ENCODE peak calls at places on chromosomes 2 and 18, in four cellular contexts. One of them, this sample, is unnamed.

GRCh38 chr2:232146294-232146693 is 184.8 kb downstream of the DIS3L2 start:
- DNase-seq in PC-9: no peak
- DNase-seq in tibial artery: no peak
- DNase-seq in tibial nerve: no peak
- DNase-seq in this sample: no peak

GRCh38 chr2:25672500-25673169 is 742 bp downstream of the DTNB start:
- DNase-seq in tibial artery: peak
- DNase-seq in PC-9: peak
- DNase-seq in tibial nerve: peak
- DNase-seq in this sample: peak

GRCh38 chr2:98298685-98299180 is 47.5 kb upstream of the CNGA3 start:
- DNase-seq in tibial nerve: no peak
- DNase-seq in tibial artery: no peak
- DNase-seq in PC-9: no peak
- DNase-seq in this sample: no peak

GRCh38 chr2:45918816-45919655 is 267.6 kb downstream of the PRKCE start:
- DNase-seq in PC-9: no peak
- DNase-seq in tibial artery: no peak
- DNase-seq in tibial nerve: no peak
- DNase-seq in this sample: no peak

GRCh38 chr2:23495661-23496114 is 110.7 kb downstream of the KLHL29 start:
- DNase-seq in tibial artery: no peak
- DNase-seq in tibial nerve: no peak
- DNase-seq in PC-9: no peak
- DNase-seq in this sample: no peak

GRCh38 chr18:63606526-63606925 is 19.4 kb downstream of the SERPINB13 start:
- DNase-seq in tibial nerve: no peak
- DNase-seq in tibial artery: no peak
- DNase-seq in PC-9: no peak
- DNase-seq in this sample: no peak

GRCh38 chr18:11654736-11655604 is 34.1 kb upstream of the GNAL start:
- DNase-seq in tibial artery: no peak
- DNase-seq in PC-9: peak
- DNase-seq in tibial nerve: peak
- DNase-seq in this sample: no peak

GRCh38 chr18:36023336-36023735 is 44.0 kb downstream of the RPRD1A start:
- DNase-seq in tibial artery: no peak
- DNase-seq in PC-9: no peak
- DNase-seq in tibial nerve: no peak
- DNase-seq in this sample: no peak

GRCh38 chr18:52216686-52217085 is 123.3 kb upstream of the DCC start:
- DNase-seq in tibial nerve: no peak
- DNase-seq in PC-9: no peak
- DNase-seq in tibial artery: no peak
- DNase-seq in this sample: no peak

GRCh38 chr2:236666646-236667204 is 97.1 kb downstream of the ACKR3 start:
- DNase-seq in PC-9: no peak
- DNase-seq in tibial nerve: no peak
- DNase-seq in tibial artery: peak
- DNase-seq in this sample: no peak

GRCh38 chr2:133993160-133993559 is 260.7 kb upstream of the MGAT5 start:
- DNase-seq in PC-9: no peak
- DNase-seq in tibial nerve: no peak
- DNase-seq in tibial artery: no peak
- DNase-seq in this sample: no peak

GRCh38 chr2:241810304-241811208 is 1.6 kb downstream of the NEU4 start:
- DNase-seq in tibial artery: peak
- DNase-seq in PC-9: no peak
- DNase-seq in tibial nerve: no peak
- DNase-seq in this sample: peak

GRCh38 chr2:47016172-47016913 is 100.7 kb upstream of the MCFD2 start:
- DNase-seq in PC-9: peak
- DNase-seq in tibial nerve: no peak
- DNase-seq in tibial artery: no peak
- DNase-seq in this sample: no peak

GRCh38 chr2:189147989-189148388 is 31.6 kb downstream of the COL5A2 start:
- DNase-seq in tibial nerve: no peak
- DNase-seq in PC-9: no peak
- DNase-seq in tibial artery: no peak
- DNase-seq in this sample: no peak

GRCh38 chr2:39022642-39023230 is 98.1 kb downstream of the SOS1 start:
- DNase-seq in tibial nerve: no peak
- DNase-seq in PC-9: no peak
- DNase-seq in tibial artery: no peak
- DNase-seq in this sample: no peak

GRCh38 chr2:69271831-69272257 is 115.2 kb downstream of the GFPT1 start:
- DNase-seq in tibial nerve: no peak
- DNase-seq in PC-9: no peak
- DNase-seq in tibial artery: no peak
- DNase-seq in this sample: no peak

GRCh38 chr18:26510337-26510736 is 38.0 kb downstream of the KCTD1 start:
- DNase-seq in tibial nerve: peak
- DNase-seq in PC-9: no peak
- DNase-seq in tibial artery: no peak
- DNase-seq in this sample: no peak

GRCh38 chr2:190533175-190533967 is 1.2 kb downstream of the NEMP2 start:
- DNase-seq in tibial artery: no peak
- DNase-seq in tibial nerve: no peak
- DNase-seq in PC-9: no peak
- DNase-seq in this sample: no peak

GRCh38 chr2:224909885-224910517 is 132.3 kb downstream of the DOCK10 start:
- DNase-seq in tibial nerve: peak
- DNase-seq in PC-9: no peak
- DNase-seq in tibial artery: peak
- DNase-seq in this sample: no peak

GRCh38 chr2:159614534-159615186 is 1.7 kb downstream of the BAZ2B start:
- DNase-seq in tibial artery: no peak
- DNase-seq in tibial nerve: no peak
- DNase-seq in PC-9: no peak
- DNase-seq in this sample: no peak

DNA sequence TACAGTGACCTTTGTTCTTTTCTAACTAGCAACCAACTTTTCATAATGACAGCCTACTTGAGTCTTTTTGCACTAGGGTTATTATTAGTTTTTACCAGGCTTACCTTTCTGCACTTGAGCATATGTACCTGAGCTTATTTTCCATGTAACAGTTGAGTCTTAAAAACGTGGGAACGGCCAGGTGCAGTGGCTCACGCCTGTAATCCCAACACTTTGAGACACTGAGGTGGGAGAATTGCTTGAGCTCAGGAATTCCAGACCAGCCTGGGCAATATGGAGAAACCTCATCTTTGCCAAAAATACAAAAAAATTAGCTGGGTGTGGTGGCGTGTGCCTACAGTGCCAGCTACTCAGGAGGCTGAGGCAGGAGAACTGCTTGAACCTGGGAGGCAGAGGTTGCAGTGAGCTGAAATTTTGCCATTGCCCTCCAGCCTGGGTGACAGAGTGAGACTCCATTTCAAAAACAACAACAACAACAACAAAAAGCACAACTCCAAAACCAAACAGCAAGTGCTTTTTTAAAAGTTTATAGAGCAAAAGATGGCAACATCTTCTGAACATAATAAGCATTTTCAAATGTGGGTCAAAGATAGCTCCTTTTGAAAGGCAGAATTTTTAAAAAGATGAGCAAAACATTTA is 57.1 kb upstream of the CD28 start:
- DNase-seq in PC-9: no peak
- DNase-seq in tibial nerve: no peak
- DNase-seq in tibial artery: no peak
- DNase-seq in this sample: no peak
- H3K27ac ChIP-seq in PC-9: peak
- H3K27ac ChIP-seq in tibial nerve: peak
- H3K27ac ChIP-seq in tibial artery: no peak
- H3K27ac ChIP-seq in this sample: no peak

DNA sequence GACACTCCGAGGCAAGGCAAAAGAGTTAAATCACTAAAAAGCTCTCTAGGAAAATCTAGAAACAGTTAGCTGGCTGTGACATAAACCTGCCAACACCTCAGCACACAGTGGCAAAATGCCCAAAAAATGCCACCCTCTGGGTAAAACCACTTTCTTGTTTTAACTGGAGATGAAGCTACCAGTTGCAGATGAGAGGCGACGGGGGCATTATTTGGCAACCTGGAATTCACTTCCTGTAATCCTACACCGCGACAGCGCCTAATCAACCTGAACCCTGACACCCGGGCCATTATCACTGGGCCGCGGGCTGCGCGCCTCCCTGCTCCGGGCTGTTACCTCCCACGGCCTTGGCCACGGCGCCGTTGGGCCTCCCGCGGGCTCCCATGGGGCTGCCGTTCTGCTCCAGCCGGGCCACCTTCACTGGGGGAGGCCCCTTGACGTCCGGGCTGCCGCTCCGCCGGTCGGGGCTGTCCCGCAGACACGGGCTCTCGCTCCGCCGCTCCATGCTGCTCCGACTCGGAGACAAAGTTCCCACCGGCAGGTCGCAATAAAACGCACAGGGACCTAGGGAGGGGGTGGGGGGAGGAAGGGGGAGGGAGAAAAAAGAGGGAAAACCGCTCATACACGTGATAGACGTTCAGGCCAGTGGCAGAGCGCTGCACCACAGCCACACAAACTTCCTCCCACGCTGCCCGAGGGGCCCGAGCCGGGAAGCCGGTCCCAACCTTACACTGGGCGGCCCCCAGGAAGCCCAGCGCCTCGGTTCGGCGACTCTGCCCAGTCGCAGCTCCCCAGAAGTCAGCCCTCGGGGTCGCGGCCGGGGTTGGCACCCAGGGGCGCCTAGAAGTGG is 2.0 kb downstream of the SATB2 start:
- DNase-seq in PC-9: peak
- DNase-seq in tibial nerve: no peak
- DNase-seq in tibial artery: no peak
- DNase-seq in this sample: no peak
- H3K27ac ChIP-seq in PC-9: no peak
- H3K27ac ChIP-seq in tibial nerve: no peak
- H3K27ac ChIP-seq in tibial artery: no peak
- H3K27ac ChIP-seq in this sample: no peak

DNA sequence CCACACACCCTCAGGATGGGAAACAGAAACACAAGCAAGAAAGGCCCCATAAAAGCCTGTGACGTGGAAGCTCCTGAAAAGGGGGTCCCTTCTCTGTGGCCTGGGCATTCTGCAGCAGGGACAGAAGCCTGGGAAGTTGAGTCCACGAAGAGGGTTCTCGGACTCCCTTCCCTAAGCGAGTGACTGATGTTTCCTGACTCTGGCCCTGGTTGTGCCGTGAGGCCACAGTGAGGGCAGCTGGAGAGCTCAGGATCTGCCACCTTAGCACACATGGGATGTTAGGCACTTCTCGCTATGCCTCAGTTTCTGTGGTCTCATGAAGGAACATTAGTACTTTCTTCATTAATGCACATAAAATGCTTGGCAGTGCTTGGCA is 87.2 kb upstream of the ZFP36L2 start:
- DNase-seq in tibial artery: no peak
- DNase-seq in tibial nerve: no peak
- DNase-seq in PC-9: no peak
- DNase-seq in this sample: no peak
- H3K27ac ChIP-seq in tibial artery: peak
- H3K27ac ChIP-seq in tibial nerve: peak
- H3K27ac ChIP-seq in PC-9: peak
- H3K27ac ChIP-seq in this sample: no peak

DNA sequence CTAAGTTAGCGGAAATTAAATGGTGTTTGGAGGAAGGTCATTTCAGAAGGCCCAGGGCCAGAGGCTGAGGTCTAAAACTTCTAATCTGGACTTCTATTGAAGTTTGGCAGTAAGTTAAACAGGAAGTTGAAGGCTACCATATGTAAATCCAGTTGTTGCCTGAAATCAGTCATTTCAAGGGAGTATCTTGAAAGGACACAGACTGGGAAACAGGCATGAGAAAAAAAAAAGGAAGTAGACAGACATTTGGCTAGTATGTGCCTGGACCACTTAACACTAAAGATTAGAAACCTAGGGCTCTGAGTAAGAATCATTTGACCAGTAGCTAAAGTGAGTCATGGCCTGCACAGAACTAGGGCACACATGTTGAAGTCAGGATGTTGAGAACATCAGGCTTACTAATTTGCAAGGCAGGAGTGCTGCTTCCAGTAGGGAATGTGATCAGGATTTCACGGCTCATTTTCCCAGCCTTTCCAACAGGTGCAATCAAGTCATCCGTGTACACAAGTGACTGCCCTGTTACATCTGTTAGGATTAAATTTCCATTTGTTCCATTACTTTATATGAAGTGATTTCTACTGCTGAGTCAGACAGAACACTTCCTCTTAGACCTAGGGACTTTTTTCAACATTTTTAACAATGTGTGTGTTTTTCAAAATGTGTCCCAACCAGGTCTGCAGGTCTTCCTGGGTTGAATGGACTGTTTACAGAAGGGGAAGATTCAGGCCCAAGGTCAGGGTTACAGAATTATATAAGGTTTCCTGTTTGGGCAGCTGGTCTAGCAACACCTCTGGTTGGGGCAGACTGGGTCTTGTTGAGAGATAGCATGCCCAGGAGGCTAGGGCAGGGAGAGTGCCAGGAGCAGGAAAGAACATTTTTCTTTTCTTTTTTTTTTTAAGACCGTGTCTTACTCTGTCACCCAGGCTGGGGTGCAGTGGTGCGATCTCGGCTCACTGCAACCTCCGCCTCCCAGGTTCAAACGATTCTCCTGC is 145.6 kb downstream of the TGIF1 start:
- DNase-seq in tibial artery: no peak
- DNase-seq in tibial nerve: peak
- DNase-seq in PC-9: peak
- DNase-seq in this sample: no peak
- H3K27ac ChIP-seq in tibial artery: peak
- H3K27ac ChIP-seq in tibial nerve: peak
- H3K27ac ChIP-seq in PC-9: peak
- H3K27ac ChIP-seq in this sample: peak

GRCh38 chr18:13730486-13730885 is 4.0 kb downstream of the RNMT start:
- DNase-seq in tibial nerve: no peak
- DNase-seq in PC-9: no peak
- DNase-seq in tibial artery: no peak
- DNase-seq in this sample: no peak
- H3K27ac ChIP-seq in tibial nerve: no peak
- H3K27ac ChIP-seq in PC-9: no peak
- H3K27ac ChIP-seq in tibial artery: no peak
- H3K27ac ChIP-seq in this sample: no peak

This sample was measured in substantia nigra.